ENCODE peak calls at places on chromosomes 4 and X, in five cellular contexts. E, V, C, O and S are unnamed samples. For H3K9me3, the result is how much of the 10 kb centered on the place peaks cover.

GRCh38 chr4:24244663-24245519 is 339.5 kb downstream of the DHX15 start:
- DNase-seq in C (no peak), V (no peak), O (no peak), E (no peak), S (no peak)

GRCh38 chr4:42048394-42048793 is 58.1 kb downstream of the SLC30A9 start:
- DNase-seq in O (no peak), C (no peak), V (no peak), E (no peak), S (no peak)

GRCh38 chr4:28702571-28702970 is 1841.9 kb downstream of the STIM2 start:
- DNase-seq in V (no peak), C (no peak), O (no peak), E (no peak), S (no peak)

GRCh38 chr4:189304179-189304578 is 636.5 kb upstream of the FRG1 start:
- DNase-seq in V (no peak), E (no peak), O (no peak), C (no peak), S (no peak)

GRCh38 chr4:167524091-167524490 is 289.8 kb upstream of the SPOCK3 start:
- DNase-seq in E (no peak), V (no peak), O (no peak), C (no peak), S (no peak)

GRCh38 chrX:17944833-17945497 is 83.9 kb upstream of the RAI2 start:
- DNase-seq in O (no peak), E (no peak), C (no peak), V (peak), S (no peak)

GRCh38 chr4:108881190-108881589 is 118.3 kb upstream of the ETNPPL start:
- DNase-seq in V (no peak), C (no peak), O (no peak), E (no peak), S (no peak)

GRCh38 chr4:6231663-6232165 is 31.4 kb upstream of the JAKMIP1 start:
- DNase-seq in O (no peak), C (no peak), E (no peak), V (no peak), S (no peak)

GRCh38 chrX:23317799-23318724 is 16.6 kb upstream of the PTCHD1 start:
- DNase-seq in E (no peak), C (no peak), O (no peak), V (no peak), S (no peak)

GRCh38 chr4:3723232-3723642 is 42.9 kb upstream of the ADRA2C start:
- DNase-seq in V (no peak), O (no peak), C (no peak), E (no peak), S (no peak)

GRCh38 chr4:182240161-182241130 is 2.8 kb upstream of the TENM3 start:
- DNase-seq in V (peak), O (no peak), C (no peak), E (peak), S (no peak)

GRCh38 chr4:123304151-123305021 is 92.2 kb upstream of the SPRY1 start:
- DNase-seq in V (no peak), E (peak), O (peak), C (no peak), S (no peak)

GRCh38 chr4:136864580-136865185 is 667.6 kb downstream of the PCDH18 start:
- DNase-seq in O (no peak), V (peak), E (no peak), C (no peak), S (no peak)

GRCh38 chr4:2689825-2690700 is 66.1 kb downstream of the TNIP2 start:
- DNase-seq in O (peak), E (no peak), C (no peak), V (no peak), S (no peak)
- TF ChIP-seq POLR2A in O (no peak), E (no peak), C (no peak), V (no peak), S (no peak)

GRCh38 chr4:71863457-71863856 is 79.6 kb upstream of the GC start:
- DNase-seq in O (no peak), C (no peak), E (no peak), V (no peak), S (no peak)

GRCh38 chr4:71866212-71866885 is 82.5 kb upstream of the GC start:
- DNase-seq in V (no peak), O (no peak), E (no peak), C (no peak), S (no peak)

GRCh38 chr4:71867598-71867997 is 83.7 kb upstream of the GC start:
- DNase-seq in E (no peak), O (no peak), V (no peak), C (no peak), S (no peak)

GRCh38 chr4:71862315-71862714 is 78.4 kb upstream of the GC start:
- DNase-seq in O (no peak), C (no peak), V (no peak), E (no peak), S (no peak)

DNA sequence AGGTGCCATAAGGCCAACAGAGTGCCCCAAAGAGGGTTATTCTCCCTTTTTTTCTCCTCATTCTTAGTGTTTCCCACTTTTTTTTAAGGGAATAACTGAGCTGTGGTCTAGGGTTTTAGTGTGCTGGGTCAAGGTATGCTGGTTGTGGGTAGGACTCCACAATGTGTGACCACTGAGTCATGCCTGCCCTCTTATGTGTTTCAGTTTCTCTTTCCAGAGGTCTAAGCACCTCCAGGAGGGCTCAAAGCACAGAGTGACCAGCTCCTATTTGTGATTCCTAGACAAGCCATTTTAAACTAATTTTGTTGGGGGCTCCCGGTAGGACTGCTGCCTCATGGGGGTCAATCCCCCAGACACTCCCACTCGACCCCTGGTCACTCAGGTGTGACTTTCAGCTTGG is 80.5 kb upstream of the GC start:
- DNase-seq in O (no peak), E (no peak), V (no peak), C (no peak), S (no peak)
- H3K9me3 ChIP-seq in O (under half), E (under half), V (half or more), C (under half), S (under half)

GRCh38 chrX:16772460-16772859 is 13.8 kb upstream of the TXLNG start:
- DNase-seq in E (no peak), C (no peak), O (no peak), V (peak), S (no peak)

GRCh38 chrX:16770970-16771482 is 15.2 kb upstream of the TXLNG start:
- DNase-seq in V (no peak), C (no peak), O (no peak), E (no peak), S (no peak)

GRCh38 chrX:16774746-16775145 is 11.5 kb upstream of the TXLNG start:
- DNase-seq in V (no peak), C (no peak), O (no peak), E (no peak), S (no peak)

GRCh38 chrX:16771483-16772398 is 14.5 kb upstream of the TXLNG start:
- DNase-seq in C (no peak), O (no peak), E (no peak), V (peak), S (peak)
- TF ChIP-seq POLR2A in C (no peak), O (no peak), E (no peak), V (peak), S (no peak)

GRCh38 chr4:142656178-142656577 is 189.9 kb downstream of the INPP4B start:
- DNase-seq in C (no peak), V (no peak), O (no peak), E (no peak), S (no peak)
- H3K9me3 ChIP-seq in C (under half), V (half or more), O (under half), E (under half), S (under half)

GRCh38 chrX:48573690-48574269 is 504 bp upstream of the RBM3 start:
- DNase-seq in V (no peak), C (peak), O (peak), E (peak), S (no peak)

GRCh38 chrX:48575642-48576041 is 1.4 kb downstream of the RBM3 start:
- DNase-seq in O (peak), E (no peak), C (no peak), V (no peak), S (no peak)

GRCh38 chrX:48576108-48576507 is 1.8 kb downstream of the RBM3 start:
- DNase-seq in C (no peak), O (no peak), E (no peak), V (no peak), S (no peak)

GRCh38 chrX:48578661-48579128 is 4.4 kb downstream of the RBM3 start:
- DNase-seq in C (no peak), O (no peak), V (no peak), E (no peak), S (no peak)

GRCh38 chrX:48574270-48575266 is at the start of gene RBM3:
- DNase-seq in C (peak), E (peak), V (peak), O (peak), S (peak)
- TF ChIP-seq POLR2A in C (peak), E (peak), V (peak), O (peak), S (peak)

DNA sequence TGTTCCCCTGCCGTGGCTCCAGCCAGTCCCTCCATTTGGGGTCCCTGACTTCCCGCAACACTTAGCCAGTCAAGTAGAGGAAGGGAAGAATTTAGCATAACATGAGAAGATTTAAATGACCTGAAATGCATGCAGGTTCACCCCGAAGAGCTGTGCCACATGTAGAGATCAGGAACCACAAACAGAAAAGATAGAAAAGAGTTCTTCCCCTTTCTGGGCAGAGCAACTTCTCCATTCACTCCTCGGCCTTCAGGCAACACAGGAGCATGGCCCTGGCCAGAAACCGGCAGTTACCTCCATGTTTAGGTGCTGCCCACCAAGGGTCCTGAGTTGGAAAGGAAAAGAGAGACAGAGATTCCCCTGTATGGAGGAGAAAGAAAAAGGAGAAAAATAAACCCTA is 5.2 kb downstream of the NLRP2B start:
- DNase-seq in C (no peak), V (no peak), O (no peak), E (no peak), S (no peak)
- H3K9me3 ChIP-seq in C (under half), V (under half), O (under half), E (under half), S (under half)

GRCh38 chr4:104490096-104490769 is 4.5 kb downstream of the CXXC4 start:
- DNase-seq in O (no peak), C (no peak), V (no peak), E (no peak), S (peak)

GRCh38 chr4:104490770-104491395 is 3.8 kb downstream of the CXXC4 start:
- DNase-seq in C (peak), O (peak), E (peak), V (peak), S (peak)

GRCh38 chr4:104489731-104490095 is 5.0 kb downstream of the CXXC4 start:
- DNase-seq in E (no peak), O (no peak), C (no peak), V (no peak), S (no peak)

GRCh38 chr4:104491826-104492771 is 2.6 kb downstream of the CXXC4 start:
- DNase-seq in O (no peak), C (no peak), V (no peak), E (no peak), S (no peak)

GRCh38 chr4:104491396-104491821 is 3.3 kb downstream of the CXXC4 start:
- DNase-seq in O (peak), V (no peak), C (peak), E (peak), S (peak)
- TF ChIP-seq POLR2A in O (no peak), V (no peak), C (no peak), E (no peak), S (no peak)